ENCODE peak calls at places on chromosomes 13 and 19, in ten cellular contexts. I is AG09309, T is mammary epithelial cell, V is mucosa of descending colon, F is transverse colon, S is adrenal gland, M is HL-60, X is PC-9, D is heart left ventricle, B is neural progenitor cell. G is an unnamed sample.

GRCh38 chr13:75759531-75759930 is 123.4 kb downstream of the LMO7 start:
- DNase-seq in D (no peak), M (no peak), F (no peak), I (no peak), V (no peak), X (no peak), B (no peak), S (no peak), T (no peak), G (peak; percentile 31)

GRCh38 chr13:52845334-52845761 is 3.1 kb downstream of the PCDH8 start:
- DNase-seq in I (no peak), S (no peak), V (peak; percentile 27), X (no peak), T (no peak), F (no peak), D (no peak), B (peak; percentile 56), M (peak; percentile 49), G (no peak)

GRCh38 chr13:109844396-109844795 is 58.0 kb upstream of the IRS2 start:
- DNase-seq in B (no peak), M (no peak), D (no peak), T (peak; percentile 32), V (no peak), I (no peak), S (no peak), F (no peak), X (no peak), G (no peak)

GRCh38 chr13:44576396-44577235 is 486 bp upstream of the TSC22D1 start:
- DNase-seq in X (no peak), T (no peak), F (peak; percentile 19), M (peak; percentile 20), I (no peak), V (peak; percentile 63), B (peak; percentile 62), D (peak; percentile 38), S (no peak), G (peak; percentile 80)

GRCh38 chr13:112245959-112246358 is 130.2 kb upstream of the SPACA7 start:
- DNase-seq in F (no peak), S (no peak), T (no peak), B (no peak), M (no peak), I (no peak), V (no peak), X (no peak), D (no peak), G (no peak)

GRCh38 chr19:3343619-3344502 is 22.5 kb upstream of the NFIC start:
- DNase-seq in T (peak; percentile 81), I (peak; percentile 76), V (peak; percentile 73), D (peak; percentile 88), M (peak; percentile 89), F (peak; percentile 74), B (no peak), X (peak; percentile 72), S (peak; percentile 95), G (peak; percentile 95)

GRCh38 chr19:47539747-47540311 is 25.0 kb upstream of the NAPA start:
- DNase-seq in T (no peak), V (no peak), I (no peak), M (no peak), S (no peak), B (no peak), F (no peak), X (no peak), D (no peak), G (peak; percentile 26)

GRCh38 chr19:1355258-1355973 is 28.3 kb upstream of the NDUFS7 start:
- DNase-seq in I (no peak), X (no peak), D (no peak), M (peak; percentile 11), V (no peak), F (no peak), S (no peak), T (peak; percentile 12), B (peak; percentile 77), G (no peak)

GRCh38 chr13:106619688-106620555 is 52.0 kb upstream of the ARGLU1 start:
- DNase-seq in F (peak; percentile 26), B (peak; percentile 79), V (no peak), D (no peak), X (no peak), I (peak; percentile 28), M (peak; percentile 70), T (peak; percentile 49), S (peak; percentile 59), G (no peak)

GRCh38 chr13:22793598-22794134 is 387.1 kb upstream of the SGCG start:
- DNase-seq in S (no peak), V (no peak), I (no peak), T (no peak), X (no peak), F (no peak), M (no peak), B (no peak), D (no peak), G (no peak)

GRCh38 chr19:6393982-6394412 is 1.0 kb upstream of the GTF2F1 start:
- DNase-seq in F (peak; percentile 76), X (no peak), V (no peak), I (no peak), B (no peak), S (no peak), D (no peak), T (no peak), M (peak; percentile 75), G (no peak)

GRCh38 chr19:38711726-38712153 is 32.5 kb downstream of the CAPN12 start:
- DNase-seq in T (peak; percentile 83), X (no peak), F (peak; percentile 31), B (no peak), I (peak; percentile 84), D (peak; percentile 80), M (no peak), S (peak; percentile 93), V (no peak), G (no peak)

GRCh38 chr19:4722671-4723464 is 774 bp downstream of the DPP9 start:
- DNase-seq in X (no peak), D (no peak), S (peak; percentile 65), M (peak; percentile 35), B (peak; percentile 10), T (peak; percentile 50), I (peak; percentile 56), F (no peak), V (peak; percentile 49), G (no peak)

GRCh38 chr19:49019242-49019932 is 2.5 kb upstream of the LHB start:
- DNase-seq in T (peak; percentile 29), B (peak; percentile 77), I (no peak), S (peak; percentile 50), V (peak; percentile 85), M (no peak), X (peak; percentile 64), F (peak; percentile 84), D (peak; percentile 72), G (no peak)

GRCh38 chr19:35157431-35157830 is 2.9 kb downstream of the FXYD5 start:
- DNase-seq in D (no peak), T (no peak), F (no peak), M (no peak), V (no peak), B (no peak), X (no peak), S (no peak), I (no peak), G (no peak)

GRCh38 chr13:24063281-24063851 is 97.2 kb upstream of the SPATA13 start:
- DNase-seq in T (no peak), S (no peak), M (no peak), V (no peak), I (no peak), F (no peak), X (no peak), D (peak; percentile 53), B (no peak), G (no peak)

GRCh38 chr13:42354246-42355117 is 82.5 kb downstream of the AKAP11 start:
- DNase-seq in V (no peak), S (no peak), T (peak; percentile 74), X (no peak), D (peak; percentile 42), B (peak; percentile 52), M (no peak), F (no peak), I (no peak), G (no peak)

GRCh38 chr13:94227255-94227879 is 252.1 kb downstream of the DCT start:
- DNase-seq in F (no peak), B (no peak), S (no peak), D (no peak), X (no peak), I (no peak), T (no peak), M (no peak), V (no peak), G (no peak)

GRCh38 chr13:94228781-94229180 is 250.7 kb downstream of the DCT start:
- DNase-seq in D (no peak), I (peak; percentile 5), V (no peak), B (no peak), M (no peak), T (no peak), F (no peak), X (no peak), S (no peak), G (no peak)

DNA sequence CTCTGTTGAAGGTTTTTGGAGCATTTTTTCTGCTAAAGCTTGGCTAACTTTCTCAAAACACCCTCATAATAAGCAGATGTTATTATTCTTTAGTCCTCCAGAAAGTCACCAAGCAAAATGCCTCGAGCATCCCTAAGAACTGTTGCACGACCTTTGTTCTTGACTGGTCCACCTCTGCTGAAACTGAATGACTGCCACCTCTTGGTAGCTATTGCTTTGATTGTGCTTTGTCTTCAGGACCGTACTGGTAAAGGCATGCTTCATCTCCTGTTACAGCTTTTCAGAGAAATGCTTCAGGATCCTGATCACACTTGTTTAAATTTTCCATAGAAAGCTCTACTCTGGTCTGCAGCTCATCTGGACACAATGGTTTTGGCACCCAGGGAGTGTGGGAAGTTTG is 254.8 kb downstream of the DCT start:
- DNase-seq in F (no peak), I (no peak), V (no peak), T (no peak), M (no peak), D (no peak), B (peak; percentile 19), X (no peak), S (no peak), G (no peak)
- TF ChIP-seq CTCF in F (no peak), I (no peak), V (no peak), T (no peak), M (no peak), D (no peak), B (peak; percentile 15), X (no peak), S (no peak), G (no peak)

GRCh38 chr13:111049791-111050538 is 65.1 kb upstream of the ARHGEF7 start:
- DNase-seq in S (no peak), M (no peak), F (no peak), B (peak; percentile 46), T (no peak), V (no peak), D (peak; percentile 56), I (no peak), X (no peak), G (peak; percentile 46)
- TF ChIP-seq CTCF in S (peak; percentile 65), M (peak; percentile 7), F (peak; percentile 30), B (peak; percentile 61), T (peak; percentile 30), V (no peak), D (peak; percentile 69), I (peak; percentile 58), X (peak; percentile 80), G (peak; percentile 51)

GRCh38 chr13:26112843-26113242 is 61.0 kb upstream of the SHISA2 start:
- DNase-seq in B (peak; percentile 18), S (no peak), M (no peak), V (no peak), T (peak; percentile 1), D (no peak), F (no peak), X (no peak), I (no peak), G (no peak)
- TF ChIP-seq CTCF in B (peak; percentile 68), S (no peak), M (no peak), V (no peak), T (peak; percentile 44), D (no peak), F (no peak), X (peak; percentile 54), I (peak; percentile 35), G (no peak)

GRCh38 chr13:97235549-97236206 is 13.5 kb downstream of the MBNL2 start:
- DNase-seq in B (no peak), M (no peak), V (peak; percentile 74), S (no peak), X (no peak), T (no peak), D (peak; percentile 56), F (peak; percentile 71), I (no peak), G (no peak)
- TF ChIP-seq CTCF in B (no peak), M (no peak), V (no peak), S (no peak), X (no peak), T (no peak), D (no peak), F (no peak), I (no peak), G (no peak)